ENCODE peak calls at places on chromosomes 7 and 10, in nine cellular contexts. R is A172, Y is posterior cingulate gyrus, Q is NCI-H1048, M is IMR-90, E is GM18507, X is C1 segment of cervical spinal cord, T is neural crest cell, B is Right ventricle myocardium superior. K is an unnamed sample.

GRCh38 chr10:58943234-58943633 is 233.2 kb upstream of the PHYHIPL start:
- DNase-seq in R (no peak), Y (no peak), Q (no peak), M (no peak), E (no peak), X (no peak), T (no peak), B (no peak), K (peak)

GRCh38 chr10:97572214-97572989 is at the start of gene ANKRD2:
- DNase-seq in R (peak), Y (peak), Q (no peak), M (peak), E (peak), X (peak), T (peak), B (peak), K (peak)

GRCh38 chr7:116906391-116906790 is 44.0 kb downstream of the CAPZA2 start:
- DNase-seq in R (no peak), Y (no peak), Q (no peak), M (no peak), E (no peak), X (no peak), T (no peak), B (no peak), K (no peak)

GRCh38 chr7:84629640-84630318 is 435.2 kb upstream of the SEMA3A start:
- DNase-seq in R (no peak), Y (no peak), Q (no peak), M (peak), E (no peak), X (no peak), T (no peak), B (no peak), K (peak)

GRCh38 chr7:45659496-45660139 is 85.5 kb downstream of the ADCY1 start:
- DNase-seq in R (no peak), Y (no peak), Q (no peak), M (no peak), E (no peak), X (no peak), T (no peak), B (no peak), K (no peak)

GRCh38 chr10:47396311-47396717 is 12.2 kb upstream of the ZNF488 start:
- DNase-seq in R (no peak), Y (no peak), Q (no peak), M (no peak), E (no peak), X (no peak), T (no peak), B (no peak), K (no peak)

GRCh38 chr10:86203162-86203905 is 163.3 kb downstream of the GRID1 start:
- DNase-seq in R (peak), Y (peak), Q (no peak), M (peak), E (no peak), X (no peak), T (peak), B (no peak), K (peak)

GRCh38 chr10:2839081-2839725 is 228.1 kb upstream of the PFKP start:
- DNase-seq in R (peak), Y (peak), Q (no peak), M (peak), E (peak), X (no peak), T (peak), B (peak), K (peak)

GRCh38 chr7:55526770-55527169 is 45.5 kb downstream of the VOPP1 start:
- DNase-seq in R (no peak), Y (peak), Q (no peak), M (no peak), E (no peak), X (peak), T (no peak), B (no peak), K (no peak)

GRCh38 chr7:97081901-97082300 is 35.6 kb upstream of the SDHAF3 start:
- DNase-seq in R (no peak), Y (no peak), Q (no peak), M (no peak), E (no peak), X (no peak), T (no peak), B (no peak), K (no peak)

GRCh38 chr10:1256139-1256720 is 200.0 kb downstream of the WDR37 start:
- DNase-seq in R (no peak), Y (no peak), Q (no peak), M (no peak), E (no peak), X (no peak), T (no peak), B (no peak), K (no peak)

GRCh38 chr7:70506463-70506862 is 625.5 kb upstream of the GALNT17 start:
- DNase-seq in R (no peak), Y (no peak), Q (no peak), M (no peak), E (no peak), X (no peak), T (peak), B (no peak), K (no peak)

GRCh38 chr7:64180989-64181388 is 26.0 kb upstream of the ZNF735 start:
- DNase-seq in R (no peak), Y (no peak), Q (no peak), M (no peak), E (no peak), X (no peak), T (no peak), B (no peak), K (peak)

GRCh38 chr10:5917305-5917704 is 27.3 kb downstream of the FBH1 start:
- DNase-seq in R (no peak), Y (no peak), Q (no peak), M (no peak), E (no peak), X (no peak), T (no peak), B (no peak), K (no peak)

GRCh38 chr10:128881086-128881485 is 586.0 kb upstream of the MGMT start:
- DNase-seq in R (no peak), Y (no peak), Q (no peak), M (no peak), E (no peak), X (no peak), T (no peak), B (no peak), K (no peak)

GRCh38 chr7:128988372-128988771 is 50.6 kb downstream of the IRF5 start:
- DNase-seq in R (no peak), Y (no peak), Q (no peak), M (no peak), E (no peak), X (no peak), T (no peak), B (no peak), K (no peak)

GRCh38 chr10:132048294-132048667 is 17.5 kb upstream of the JAKMIP3 start:
- DNase-seq in R (no peak), Y (no peak), Q (no peak), M (no peak), E (no peak), X (no peak), T (no peak), B (no peak), K (no peak)

GRCh38 chr7:20214787-20215669 is 2.2 kb downstream of the MACC1 start:
- DNase-seq in R (peak), Y (no peak), Q (no peak), M (no peak), E (no peak), X (no peak), T (no peak), B (no peak), K (no peak)

GRCh38 chr10:73874267-73875138 is at the start of gene CAMK2G:
- DNase-seq in R (peak), Y (peak), Q (peak), M (peak), E (peak), X (peak), T (peak), B (peak), K (peak)

GRCh38 chr10:123249894-123250293 is 95.7 kb downstream of the BUB3 start:
- DNase-seq in R (no peak), Y (no peak), Q (no peak), M (no peak), E (no peak), X (no peak), T (no peak), B (no peak), K (no peak)

GRCh38 chr10:115001506-115002381 is 63.7 kb downstream of the TRUB1 start:
- DNase-seq in R (peak), Y (peak), Q (no peak), M (peak), E (no peak), X (no peak), T (no peak), B (no peak), K (peak)

GRCh38 chr7:123229426-123229825 is 29.7 kb upstream of the SLC13A1 start:
- DNase-seq in R (no peak), Y (no peak), Q (no peak), M (no peak), E (no peak), X (no peak), T (no peak), B (no peak), K (no peak)

GRCh38 chr7:137970263-137970975 is 31.5 kb downstream of the CREB3L2 start:
- DNase-seq in R (peak), Y (no peak), Q (no peak), M (peak), E (no peak), X (no peak), T (no peak), B (peak), K (peak)

GRCh38 chr7:35537067-35538023 is 157.6 kb downstream of the HERPUD2 start:
- DNase-seq in R (peak), Y (peak), Q (peak), M (peak), E (peak), X (peak), T (peak), B (peak), K (peak)

GRCh38 chr10:89339860-89340259 is 12.1 kb downstream of the IFIT3 start:
- DNase-seq in R (no peak), Y (peak), Q (no peak), M (no peak), E (no peak), X (no peak), T (no peak), B (no peak), K (no peak)

K was measured in choroid plexus epithelial cell.